ENCODE peak calls at places on chromosome 22, in six cellular contexts. P is lower lobe of right lung, V is uterus, W is K562, L is fibroblast of lung, R is Peyer's patch. F is an unnamed sample.

GRCh38 chr22:45334528-45334927 is 24.8 kb downstream of the FAM118A start:
- DNase-seq in W (no peak), V (no peak), R (no peak), L (no peak), P (no peak), F (no peak)

GRCh38 chr22:40449676-40450035 is 79.3 kb downstream of the SGSM3 start:
- DNase-seq in V (no peak), P (no peak), W (no peak), R (no peak), L (peak), F (no peak)

GRCh38 chr22:47695176-47695575 is 932.7 kb downstream of the TBC1D22A start:
- DNase-seq in L (no peak), V (no peak), P (no peak), W (no peak), R (no peak), F (no peak)

GRCh38 chr22:35785181-35785923 is 67.7 kb downstream of the APOL5 start:
- DNase-seq in R (no peak), W (no peak), L (no peak), V (no peak), P (no peak), F (no peak)

GRCh38 chr22:49761836-49762235 is 65.8 kb downstream of the BRD1 start:
- DNase-seq in W (no peak), P (no peak), V (no peak), R (no peak), L (no peak), F (no peak)

GRCh38 chr22:46107089-46107664 is 43.1 kb upstream of the PPARA start:
- DNase-seq in P (peak), L (no peak), R (no peak), V (peak), W (no peak), F (no peak)

GRCh38 chr22:48157676-48158075 is 1395.2 kb downstream of the TBC1D22A start:
- DNase-seq in W (no peak), P (no peak), R (no peak), L (no peak), V (no peak), F (no peak)

GRCh38 chr22:48975252-48975780 is 852.4 kb downstream of the BRD1 start:
- DNase-seq in P (no peak), W (no peak), L (no peak), R (no peak), V (no peak), F (no peak)

GRCh38 chr22:23745780-23746179 is 5.1 kb downstream of the ZNF70 start:
- DNase-seq in P (no peak), L (no peak), R (no peak), W (no peak), V (no peak), F (no peak)

GRCh38 chr22:46049726-46050450 is 72.9 kb upstream of the WNT7B start:
- DNase-seq in W (no peak), P (peak), L (no peak), R (no peak), V (peak), F (no peak)

GRCh38 chr22:40556641-40557040 is 79.9 kb downstream of the MRTFA start:
- DNase-seq in W (no peak), V (no peak), L (no peak), P (no peak), R (no peak), F (no peak)

GRCh38 chr22:23104109-23104971 is 34.0 kb downstream of the GNAZ start:
- DNase-seq in L (no peak), W (no peak), R (no peak), P (no peak), V (no peak), F (no peak)

GRCh38 chr22:48820481-48821345 is 1007.0 kb downstream of the BRD1 start:
- DNase-seq in R (no peak), V (no peak), W (no peak), P (no peak), L (no peak), F (no peak)

GRCh38 chr22:45105281-45105700 is 58.4 kb upstream of the NUP50 start:
- DNase-seq in P (no peak), L (no peak), W (no peak), V (no peak), R (no peak), F (peak)

GRCh38 chr22:36360011-36360410 is 27.8 kb downstream of the MYH9 start:
- DNase-seq in P (no peak), V (no peak), L (no peak), W (no peak), R (no peak), F (no peak)

GRCh38 chr22:49838771-49839717 is 11.4 kb upstream of the BRD1 start:
- DNase-seq in P (peak), L (no peak), W (no peak), V (no peak), R (peak), F (no peak)

GRCh38 chr22:19620742-19621371 is 93.4 kb upstream of the SEPTIN5 start:
- DNase-seq in P (peak), W (no peak), V (no peak), R (no peak), L (peak), F (no peak)

GRCh38 chr22:45051419-45051818 is 41.6 kb upstream of the PHF21B start:
- DNase-seq in L (no peak), P (no peak), W (no peak), V (no peak), R (no peak), F (no peak)

GRCh38 chr22:37609240-37610152 is 862 bp downstream of the GGA1 start:
- DNase-seq in V (no peak), R (no peak), W (peak), L (no peak), P (no peak), F (no peak)

GRCh38 chr22:19051381-19051780 is 70.8 kb downstream of the DGCR2 start:
- DNase-seq in V (no peak), L (no peak), P (peak), W (no peak), R (no peak), F (no peak)

GRCh38 chr22:37581534-37581933 is 1.6 kb upstream of the LGALS2 start:
- DNase-seq in P (peak), L (no peak), V (peak), W (no peak), R (no peak), F (no peak)

GRCh38 chr22:19639610-19640135 is 74.6 kb upstream of the SEPTIN5 start:
- DNase-seq in L (no peak), V (no peak), P (no peak), R (no peak), W (no peak), F (no peak)

GRCh38 chr22:37282385-37282677 is at the start of gene CYTH4:
- DNase-seq in W (peak), R (peak), L (no peak), P (peak), V (no peak), F (no peak)

GRCh38 chr22:36194971-36195370 is 6.6 kb downstream of the APOL4 start:
- DNase-seq in P (peak), W (peak), V (peak), R (peak), L (peak), F (no peak)

GRCh38 chr22:19277785-19278184 is 13.7 kb downstream of the CLTCL1 start:
- DNase-seq in R (no peak), L (no peak), V (no peak), P (no peak), W (no peak), F (no peak)

GRCh38 chr22:38866399-38867123 is 5.5 kb downstream of the CBX6 start:
- DNase-seq in W (no peak), R (no peak), L (no peak), V (peak), P (peak), F (no peak)

GRCh38 chr22:37300551-37301017 is 18.3 kb downstream of the CYTH4 start:
- DNase-seq in L (no peak), R (peak), V (no peak), W (no peak), P (no peak), F (no peak)

GRCh38 chr22:49723478-49724029 is 104.1 kb downstream of the BRD1 start:
- DNase-seq in R (no peak), P (no peak), W (no peak), L (no peak), V (no peak), F (no peak)

GRCh38 chr22:23752090-23752691 is 1.3 kb upstream of the ZNF70 start:
- DNase-seq in L (no peak), R (peak), V (no peak), W (no peak), P (no peak), F (no peak)

GRCh38 chr22:35797411-35797810 is 79.7 kb downstream of the APOL5 start:
- DNase-seq in V (no peak), P (no peak), L (no peak), R (no peak), W (no peak), F (no peak)

GRCh38 chr22:17606472-17606871 is 22.1 kb downstream of the ATP6V1E1 start:
- DNase-seq in W (no peak), V (no peak), P (no peak), R (no peak), L (peak), F (no peak)

GRCh38 chr22:23796461-23796860 is 9.7 kb downstream of the SMARCB1 start:
- DNase-seq in W (no peak), V (no peak), P (peak), R (no peak), L (peak), F (no peak)

GRCh38 chr22:34976886-34977285 is 89.1 kb upstream of the ISX start:
- DNase-seq in W (no peak), P (no peak), L (no peak), V (no peak), R (no peak), F (no peak)

GRCh38 chr22:20858615-20859416 is at the start of the genes PI4KA and SNAP29:
- DNase-seq in W (peak), V (peak), R (peak), L (peak), P (peak), F (peak)

GRCh38 chr22:20862540-20862939 is 3.7 kb downstream of the SNAP29 start:
- DNase-seq in L (no peak), R (no peak), V (no peak), P (no peak), W (peak), F (no peak)

GRCh38 chr22:20857247-20857643 is 1.4 kb downstream of the PI4KA start:
- DNase-seq in L (no peak), R (no peak), V (no peak), P (no peak), W (peak), F (no peak)

GRCh38 chr22:20857838-20858614 is 585 bp downstream of the PI4KA start:
- DNase-seq in L (peak), R (peak), V (peak), W (peak), P (peak), F (peak)

GRCh38 chr22:20859615-20860014 is 808 bp downstream of the SNAP29 start:
- DNase-seq in R (no peak), W (peak), L (no peak), V (no peak), P (no peak), F (no peak)
- H3K27ac ChIP-seq in R (peak), W (peak), L (peak), V (peak), P (peak), F (peak)

GRCh38 chr22:20810645-20811044 is 36.7 kb downstream of the SERPIND1 start:
- DNase-seq in P (no peak), R (no peak), W (no peak), L (no peak), V (no peak), F (no peak)

GRCh38 chr22:20813056-20813455 is 39.1 kb downstream of the SERPIND1 start:
- DNase-seq in P (no peak), V (no peak), L (peak), R (no peak), W (no peak), F (no peak)

GRCh38 chr22:20811171-20811570 is 37.3 kb downstream of the SERPIND1 start:
- DNase-seq in R (no peak), P (no peak), W (no peak), L (no peak), V (no peak), F (no peak)

GRCh38 chr22:20814221-20814808 is 40.4 kb downstream of the SERPIND1 start:
- DNase-seq in L (no peak), V (no peak), R (no peak), P (no peak), W (no peak), F (no peak)

DNA sequence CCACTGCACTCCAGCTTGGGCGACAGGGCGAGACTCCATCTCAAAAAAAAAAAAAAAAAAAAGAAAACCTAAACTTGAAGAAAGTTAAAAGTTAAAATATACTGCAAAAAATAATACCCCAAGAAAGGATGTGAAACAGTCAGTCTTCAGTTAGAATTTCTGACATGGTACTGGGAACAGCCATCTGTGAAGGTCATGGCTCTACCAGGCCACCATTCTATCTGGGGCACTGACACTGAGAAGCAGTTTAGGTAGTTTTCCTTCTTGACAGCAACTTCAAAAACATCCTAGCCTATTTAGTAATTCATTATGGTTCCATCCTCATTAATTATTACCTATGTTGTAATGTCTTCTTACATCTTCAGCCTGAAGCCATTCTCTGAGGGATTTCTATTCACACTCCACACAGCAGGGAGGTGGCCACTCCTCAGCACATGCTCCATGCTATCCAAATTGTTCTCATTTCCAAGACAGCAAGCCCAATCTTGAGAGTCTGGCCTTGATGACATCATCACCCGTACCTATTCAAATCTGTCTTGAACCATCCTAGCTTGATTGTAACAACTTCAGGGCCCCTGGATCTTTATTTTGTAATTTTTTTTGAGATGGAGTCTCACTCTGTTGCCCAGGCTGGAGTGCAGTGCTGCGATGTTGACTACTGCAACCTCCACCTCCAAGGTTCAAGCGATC is 38.2 kb downstream of the SERPIND1 start:
- DNase-seq in V (no peak), L (no peak), W (no peak), P (no peak), R (no peak), F (no peak)
- H3K27ac ChIP-seq in V (no peak), L (no peak), W (no peak), P (no peak), R (no peak), F (no peak)

GRCh38 chr22:43726296-43726695 is 85.8 kb downstream of the EFCAB6 start:
- DNase-seq in L (peak), R (no peak), W (no peak), P (no peak), V (no peak), F (no peak)

GRCh38 chr22:43723816-43724215 is 88.3 kb downstream of the EFCAB6 start:
- DNase-seq in R (no peak), V (no peak), L (peak), W (no peak), P (no peak), F (no peak)

GRCh38 chr22:43720718-43721117 is 91.4 kb downstream of the EFCAB6 start:
- DNase-seq in L (no peak), R (no peak), P (no peak), W (no peak), V (no peak), F (no peak)

GRCh38 chr22:43726964-43727543 is 85.1 kb downstream of the EFCAB6 start:
- DNase-seq in W (no peak), V (no peak), L (no peak), R (no peak), P (no peak), F (no peak)

GRCh38 chr22:43722444-43722843 is 89.7 kb downstream of the EFCAB6 start:
- DNase-seq in P (no peak), V (no peak), L (no peak), W (no peak), R (no peak), F (no peak)
- H3K27ac ChIP-seq in P (no peak), V (no peak), L (no peak), W (no peak), R (no peak), F (no peak)

GRCh38 chr22:31295831-31296230 is 3.5 kb upstream of the PIK3IP1 start:
- DNase-seq in R (no peak), V (no peak), L (peak), P (no peak), W (peak), F (no peak)

GRCh38 chr22:31291716-31292644 is at the start of gene PIK3IP1:
- DNase-seq in L (peak), R (peak), W (peak), P (peak), V (peak), F (no peak)

GRCh38 chr22:31291403-31291715 is 929 bp downstream of the PIK3IP1 start:
- DNase-seq in V (no peak), R (no peak), L (peak), P (no peak), W (no peak), F (no peak)

GRCh38 chr22:31296258-31296657 is 4.0 kb upstream of the PIK3IP1 start:
- DNase-seq in W (no peak), R (no peak), P (no peak), L (peak), V (no peak), F (peak)

DNA sequence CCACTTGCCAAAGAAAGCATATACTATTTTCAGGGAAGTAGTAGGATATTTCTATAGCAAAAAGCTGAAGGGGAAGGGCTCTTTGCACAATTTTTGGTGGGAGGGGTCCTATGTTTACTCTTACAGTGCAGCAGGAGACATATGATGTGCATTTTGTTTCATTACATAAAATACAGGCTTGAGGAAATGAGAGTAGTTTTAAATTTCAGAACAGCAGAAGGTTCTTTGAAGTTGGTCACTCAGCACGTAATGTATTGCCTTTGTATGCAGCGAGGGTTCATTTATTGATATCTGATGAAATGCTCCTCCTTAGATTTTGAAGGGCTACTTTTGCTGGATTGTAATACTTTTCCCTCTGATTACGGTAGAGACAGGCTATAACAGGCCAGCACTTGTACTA is 3.1 kb upstream of the PIK3IP1 start:
- DNase-seq in R (no peak), V (no peak), W (no peak), L (no peak), P (no peak), F (no peak)
- H3K27ac ChIP-seq in R (peak), V (peak), W (peak), L (no peak), P (peak), F (peak)

DNA sequence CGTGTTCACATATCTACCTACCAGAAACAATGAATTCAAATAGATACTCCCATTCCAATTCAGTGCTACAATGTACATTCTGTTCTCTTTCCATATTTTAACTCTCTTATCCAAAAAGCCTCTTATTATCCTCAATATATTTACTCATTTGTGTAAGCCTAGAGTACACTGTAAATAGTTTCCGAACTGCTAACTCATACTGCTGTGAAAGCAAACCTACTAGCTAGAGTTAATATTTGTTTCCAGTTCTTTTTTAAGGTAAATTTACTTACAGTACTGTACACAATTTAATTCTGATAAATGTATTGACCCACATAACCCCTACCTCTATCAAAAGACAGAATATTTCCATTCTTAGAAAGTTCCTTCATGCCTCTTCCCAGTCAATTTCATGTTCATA is 71.8 kb downstream of the GRK3 start:
- DNase-seq in W (no peak), V (no peak), R (no peak), P (no peak), L (no peak), F (no peak)
- H3K27ac ChIP-seq in W (no peak), V (no peak), R (no peak), P (no peak), L (no peak), F (no peak)

DNA sequence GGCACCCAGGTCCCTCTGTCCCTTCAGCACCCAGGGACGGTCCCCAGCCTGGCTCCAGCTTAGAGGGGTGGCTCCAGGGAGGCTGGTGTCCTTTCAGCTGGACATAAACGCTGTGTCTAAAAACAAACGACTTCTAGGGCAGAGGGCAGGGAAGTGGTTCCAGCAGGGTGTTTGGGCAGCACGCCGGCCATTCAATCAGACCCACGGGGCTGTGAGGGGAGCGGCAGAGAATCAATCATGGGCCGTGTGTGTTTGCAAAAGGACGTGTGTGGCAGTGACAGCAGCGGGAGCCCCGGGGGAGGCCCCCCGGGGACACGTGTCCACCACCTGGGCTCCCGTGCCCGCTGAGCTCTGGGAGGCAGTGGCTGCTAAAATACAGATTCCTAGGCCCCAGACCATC is 127.7 kb downstream of the MN1 start:
- DNase-seq in V (no peak), L (no peak), P (no peak), R (no peak), W (no peak), F (no peak)
- H3K27ac ChIP-seq in V (no peak), L (no peak), P (no peak), R (no peak), W (no peak), F (no peak)

GRCh38 chr22:42364641-42365336 is 67.4 kb downstream of the NFAM1 start:
- DNase-seq in L (peak), V (peak), P (no peak), R (no peak), W (no peak), F (no peak)
- H3K27ac ChIP-seq in L (no peak), V (peak), P (no peak), R (peak), W (no peak), F (no peak)

F was measured in epithelial cell of prostate.